ENCODE peak calls at places on chromosomes 11 and 22, in five cellular contexts. D is GM03348; L is Ammon's horn; O is activated CD4-positive, alpha-beta T cell treated with anti-CD3 and anti-CD28 coated beads, Interleukin-2, amount 10 ng/mL, durations not matched to agents 7 days and 5 days; K is SK-MEL-5. Z is an unnamed sample.
A peak's percentile ranks its signal among the peaks of the same experiment; 100 is the strongest.

GRCh38 chr11:123166095-123166559 is 28.9 kb downstream of the CLMP start:
- DNase-seq in D (no peak), L (peak; percentile 47), O (peak; percentile 31), K (peak; percentile 75), Z (peak; percentile 45)

GRCh38 chr11:19756675-19757475 is 44.2 kb downstream of the NAV2 start:
- DNase-seq in D (peak; percentile 65), L (peak; percentile 73), O (no peak), K (no peak), Z (no peak)

GRCh38 chr11:27972432-27973170 is 135.4 kb downstream of the KIF18A start:
- DNase-seq in D (no peak), L (no peak), O (no peak), K (no peak), Z (no peak)

GRCh38 chr11:35211952-35212351 is 73.0 kb downstream of the CD44 start:
- DNase-seq in D (no peak), L (no peak), O (no peak), K (no peak), Z (no peak)

GRCh38 chr11:93536346-93536871 is 6.8 kb downstream of the SMCO4 start:
- DNase-seq in D (no peak), L (no peak), O (no peak), K (no peak), Z (no peak)

GRCh38 chr11:11463397-11463796 is 110.3 kb upstream of the CSNK2A3 start:
- DNase-seq in D (no peak), L (no peak), O (no peak), K (peak; percentile 79), Z (no peak)

GRCh38 chr11:70687716-70688115 is 289.4 kb downstream of the CTTN start:
- DNase-seq in D (no peak), L (no peak), O (no peak), K (no peak), Z (no peak)

GRCh38 chr22:45582236-45582954 is 79.7 kb downstream of the FBLN1 start:
- DNase-seq in D (no peak), L (no peak), O (no peak), K (no peak), Z (no peak)

GRCh38 chr11:64878223-64878493 is 263 bp downstream of the EHD1 start:
- DNase-seq in D (no peak), L (no peak), O (no peak), K (no peak), Z (no peak)

GRCh38 chr11:65071907-65072630 is 11.8 kb downstream of the CDCA5 start:
- DNase-seq in D (no peak), L (no peak), O (no peak), K (no peak), Z (no peak)

GRCh38 chr11:71251159-71251721 is 1.1 kb downstream of the SHANK2 start:
- DNase-seq in D (peak; percentile 70), L (no peak), O (no peak), K (no peak), Z (no peak)

GRCh38 chr11:3126207-3126865 is 38.8 kb downstream of the OSBPL5 start:
- DNase-seq in D (no peak), L (no peak), O (no peak), K (no peak), Z (no peak)

GRCh38 chr11:2265854-2266585 is 4.4 kb downstream of the ASCL2 start:
- DNase-seq in D (peak; percentile 5), L (no peak), O (no peak), K (no peak), Z (peak; percentile 40)

GRCh38 chr11:57294225-57295131 is 30.3 kb downstream of the TNKS1BP1 start:
- DNase-seq in D (peak; percentile 64), L (peak; percentile 67), O (no peak), K (no peak), Z (no peak)

GRCh38 chr22:42990131-42990838 is 24.7 kb downstream of the PACSIN2 start:
- DNase-seq in D (peak; percentile 87), L (peak; percentile 36), O (no peak), K (peak; percentile 88), Z (no peak)

GRCh38 chr11:123461164-123461563 is 31.1 kb downstream of the GRAMD1B start:
- DNase-seq in D (no peak), L (peak; percentile 33), O (no peak), K (peak; percentile 75), Z (no peak)

GRCh38 chr11:86175585-86175984 is 69.0 kb upstream of the EED start:
- DNase-seq in D (no peak), L (no peak), O (no peak), K (no peak), Z (no peak)

GRCh38 chr11:10097615-10098014 is 196.4 kb downstream of the SBF2 start:
- DNase-seq in D (no peak), L (no peak), O (no peak), K (no peak), Z (no peak)

GRCh38 chr11:27471588-27472397 is 797 bp downstream of the LGR4 start:
- DNase-seq in D (peak; percentile 59), L (peak; percentile 40), O (no peak), K (no peak), Z (no peak)